ENCODE peak calls at places on chromosomes 4 and X, in eight cellular contexts. H is brain microvascular endothelial cell; B is epithelial cell of prostate; C is stomach; S is CD4-positive, alpha-beta T cell; K is upper lobe of left lung; T is cardiac muscle cell; V is lower lobe of right lung. I is an unnamed sample.

GRCh38 chr4:101290651-101291050 is 56.7 kb downstream of the PPP3CA start:
- DNase-seq in H (no peak), S (no peak), T (no peak), K (no peak), B (no peak), C (no peak), V (no peak), I (no peak)

GRCh38 chrX:53047228-53047627 is 1.4 kb upstream of the GPR173 start:
- DNase-seq in K (no peak), T (peak), S (no peak), V (no peak), C (no peak), B (no peak), H (no peak), I (no peak)

GRCh38 chr4:76590847-76591281 is 155.8 kb downstream of the SHROOM3 start:
- DNase-seq in C (no peak), H (peak), K (no peak), T (no peak), S (no peak), B (no peak), V (no peak), I (no peak)

GRCh38 chrX:74500067-74500466 is 78.8 kb downstream of the SLC16A2 start:
- DNase-seq in S (no peak), B (no peak), V (no peak), C (no peak), H (no peak), T (no peak), K (no peak), I (no peak)

GRCh38 chr4:149203256-149204001 is 612.2 kb downstream of the IQCM start:
- DNase-seq in T (peak), B (no peak), H (peak), K (no peak), V (no peak), C (no peak), S (no peak), I (no peak)

GRCh38 chrX:28582494-28582893 is 4.8 kb upstream of the IL1RAPL1 start:
- DNase-seq in S (no peak), C (no peak), T (no peak), K (no peak), V (no peak), H (no peak), B (no peak), I (no peak)

GRCh38 chr4:11777447-11777846 is 348.8 kb upstream of the HS3ST1 start:
- DNase-seq in B (no peak), T (no peak), C (no peak), V (no peak), K (no peak), S (no peak), H (no peak), I (no peak)

GRCh38 chr4:165476214-165477098 is 97.6 kb downstream of the CPE start:
- DNase-seq in V (no peak), K (no peak), H (peak), S (no peak), C (no peak), B (peak), T (no peak), I (no peak)

GRCh38 chr4:23333946-23334878 is 555.6 kb downstream of the PPARGC1A start:
- DNase-seq in S (no peak), H (peak), V (no peak), C (no peak), K (peak), T (peak), B (peak), I (no peak)

GRCh38 chrX:9576059-9576458 is 111.2 kb downstream of the TBL1X start:
- DNase-seq in B (no peak), T (no peak), V (no peak), H (no peak), K (no peak), S (no peak), C (no peak), I (no peak)

GRCh38 chrX:47743504-47743903 is 84.5 kb upstream of the UXT start:
- DNase-seq in T (no peak), H (peak), V (no peak), S (no peak), B (no peak), K (no peak), C (no peak), I (no peak)

GRCh38 chrX:150872773-150873336 is 25.6 kb downstream of the CD99L2 start:
- DNase-seq in S (no peak), V (no peak), H (no peak), C (no peak), T (no peak), B (no peak), K (no peak), I (no peak)

GRCh38 chr4:67604029-67604381 is 45.5 kb downstream of the STAP1 start:
- DNase-seq in K (no peak), H (no peak), B (no peak), S (no peak), C (no peak), V (no peak), T (peak), I (no peak)

GRCh38 chrX:99938464-99938863 is 471.6 kb downstream of the PCDH19 start:
- DNase-seq in V (no peak), S (no peak), B (no peak), K (no peak), T (no peak), C (no peak), H (no peak), I (no peak)

GRCh38 chr4:77202491-77202890 is 45.5 kb downstream of the CCNG2 start:
- DNase-seq in T (no peak), H (no peak), C (no peak), S (no peak), B (peak), V (no peak), K (no peak), I (no peak)

GRCh38 chr4:158914178-158914577 is 145.4 kb downstream of the FNIP2 start:
- DNase-seq in S (no peak), T (no peak), H (peak), C (no peak), K (no peak), V (no peak), B (peak), I (no peak)

GRCh38 chr4:150268444-150268843 is 190.2 kb downstream of the DCLK2 start:
- DNase-seq in S (no peak), K (no peak), T (no peak), H (no peak), V (no peak), B (no peak), C (no peak), I (no peak)

GRCh38 chrX:122363112-122363511 is 821.0 kb upstream of the GRIA3 start:
- DNase-seq in H (no peak), S (no peak), B (no peak), V (no peak), K (no peak), C (no peak), T (no peak), I (no peak)

GRCh38 chr4:39083164-39083563 is 21.1 kb downstream of the KLHL5 start:
- DNase-seq in B (no peak), V (no peak), T (no peak), K (no peak), H (peak), C (no peak), S (no peak), I (no peak)

GRCh38 chrX:101206471-101206870 is 13.1 kb upstream of the DRP2 start:
- DNase-seq in T (peak), C (no peak), H (peak), B (no peak), S (no peak), K (no peak), V (no peak), I (no peak)

DNA sequence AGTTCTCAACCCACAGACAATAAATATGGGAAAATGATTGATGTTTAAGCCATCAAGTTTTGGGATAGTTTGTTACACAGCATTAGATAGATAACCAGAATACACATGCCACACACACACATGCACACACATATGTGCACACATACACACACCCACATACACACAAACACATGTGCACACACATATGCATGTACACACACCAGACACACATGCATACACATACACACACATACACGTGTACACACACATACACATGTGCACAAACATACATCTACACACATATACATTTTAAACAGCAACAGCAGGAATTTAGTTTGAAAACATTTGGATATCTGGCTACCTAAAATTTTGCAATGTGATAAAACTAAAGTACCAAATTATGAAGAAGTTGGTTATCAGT is 42.7 kb upstream of the TMEM150C start:
- DNase-seq in T (no peak), C (no peak), H (no peak), V (no peak), K (no peak), S (no peak), B (no peak), I (no peak)
- H3K27ac ChIP-seq in T (no peak), C (no peak), H (no peak), V (no peak), K (no peak), S (no peak), B (no peak), I (no peak)

DNA sequence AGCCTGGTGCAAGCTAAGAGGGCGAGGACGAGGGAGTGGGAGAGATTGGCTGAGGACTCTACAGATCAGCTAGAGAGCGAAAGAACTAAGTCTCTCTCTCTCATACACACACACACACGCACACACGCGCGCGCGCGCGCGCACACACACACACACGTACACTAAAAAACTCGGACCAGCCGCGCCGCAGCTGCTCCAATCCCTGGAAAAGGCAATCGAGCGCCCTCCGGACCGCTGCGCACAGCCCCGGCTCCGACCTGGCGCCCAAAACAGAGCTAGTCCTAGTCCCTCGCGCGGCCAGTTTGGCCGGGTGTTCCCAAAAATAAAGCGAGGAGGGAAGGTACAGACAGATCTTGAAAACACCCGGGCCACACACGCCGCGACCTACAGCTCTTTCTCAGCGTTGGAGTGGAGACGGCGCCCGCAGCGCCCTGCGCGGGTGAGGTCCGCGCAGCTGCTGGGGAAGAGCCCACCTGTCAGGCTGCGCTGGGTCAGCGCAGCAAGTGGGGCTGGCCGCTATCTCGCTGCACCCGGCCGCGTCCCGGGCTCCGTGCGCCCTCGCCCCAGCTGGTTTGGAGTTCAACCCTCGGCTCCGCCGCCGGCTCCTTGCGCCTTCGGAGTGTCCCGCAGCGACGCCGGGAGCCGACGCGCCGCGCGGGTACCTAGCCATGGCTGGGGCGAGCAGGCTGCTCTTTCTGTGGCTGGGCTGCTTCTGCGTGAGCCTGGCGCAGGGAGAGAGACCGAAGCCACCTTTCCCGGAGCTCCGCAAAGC is at the start of gene BMP3:
- DNase-seq in B (no peak), V (peak), C (no peak), S (no peak), K (peak), T (peak), H (no peak), I (no peak)
- H3K27ac ChIP-seq in B (no peak), V (peak), C (peak), S (no peak), K (peak), T (no peak), H (no peak), I (no peak)

GRCh38 chr4:10605746-10606482 is 78.7 kb downstream of the CLNK start:
- DNase-seq in S (no peak), B (peak), K (no peak), V (no peak), T (no peak), C (no peak), H (peak), I (no peak)
- H3K27ac ChIP-seq in S (no peak), B (peak), K (no peak), V (no peak), T (no peak), C (no peak), H (peak), I (no peak)

DNA sequence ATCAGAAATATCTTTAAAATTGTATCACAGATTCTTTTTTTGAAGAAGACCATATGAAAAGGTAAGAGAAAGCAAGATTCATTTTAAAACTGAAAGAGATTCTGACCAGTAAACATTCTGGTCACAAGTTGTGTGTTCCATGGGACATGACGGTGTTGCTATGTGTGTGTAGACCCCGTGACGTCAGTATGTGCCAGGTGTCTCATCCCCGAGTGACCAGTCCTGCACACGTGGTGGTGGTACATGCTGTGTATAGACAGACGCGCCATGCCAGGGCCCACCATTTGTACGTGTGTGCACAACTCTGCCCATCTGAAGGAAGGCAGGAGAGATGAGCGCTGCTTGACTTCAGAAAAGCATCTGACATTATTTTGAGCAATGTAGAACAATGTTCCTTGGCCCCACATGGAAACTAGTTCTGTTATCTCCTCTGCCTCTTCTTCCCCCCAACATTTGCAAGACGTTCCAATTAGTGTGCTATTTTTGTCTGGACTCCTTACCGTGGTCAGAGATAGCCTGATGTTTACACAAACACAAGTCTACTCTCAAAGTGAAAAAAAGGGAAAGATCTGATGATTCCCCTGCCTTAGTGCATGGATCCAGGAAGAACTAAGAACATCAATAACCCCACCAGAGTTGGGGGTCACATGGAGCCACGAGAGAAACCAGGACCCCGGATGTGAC is 51.2 kb downstream of the IRF2 start:
- DNase-seq in S (no peak), B (no peak), V (no peak), C (no peak), K (no peak), H (no peak), T (no peak), I (no peak)
- H3K27ac ChIP-seq in S (no peak), B (no peak), V (no peak), C (no peak), K (peak), H (no peak), T (no peak), I (no peak)

GRCh38 chr4:110533940-110534339 is 58.0 kb downstream of the ENPEP start:
- DNase-seq in V (no peak), K (peak), C (no peak), H (peak), B (peak), T (no peak), S (no peak), I (no peak)

GRCh38 chr4:110533590-110533910 is 57.6 kb downstream of the ENPEP start:
- DNase-seq in H (peak), B (no peak), S (no peak), V (no peak), C (no peak), K (no peak), T (no peak), I (no peak)

GRCh38 chr4:110527156-110527555 is 51.2 kb downstream of the ENPEP start:
- DNase-seq in K (no peak), V (no peak), C (no peak), S (no peak), H (no peak), B (no peak), T (no peak), I (no peak)

DNA sequence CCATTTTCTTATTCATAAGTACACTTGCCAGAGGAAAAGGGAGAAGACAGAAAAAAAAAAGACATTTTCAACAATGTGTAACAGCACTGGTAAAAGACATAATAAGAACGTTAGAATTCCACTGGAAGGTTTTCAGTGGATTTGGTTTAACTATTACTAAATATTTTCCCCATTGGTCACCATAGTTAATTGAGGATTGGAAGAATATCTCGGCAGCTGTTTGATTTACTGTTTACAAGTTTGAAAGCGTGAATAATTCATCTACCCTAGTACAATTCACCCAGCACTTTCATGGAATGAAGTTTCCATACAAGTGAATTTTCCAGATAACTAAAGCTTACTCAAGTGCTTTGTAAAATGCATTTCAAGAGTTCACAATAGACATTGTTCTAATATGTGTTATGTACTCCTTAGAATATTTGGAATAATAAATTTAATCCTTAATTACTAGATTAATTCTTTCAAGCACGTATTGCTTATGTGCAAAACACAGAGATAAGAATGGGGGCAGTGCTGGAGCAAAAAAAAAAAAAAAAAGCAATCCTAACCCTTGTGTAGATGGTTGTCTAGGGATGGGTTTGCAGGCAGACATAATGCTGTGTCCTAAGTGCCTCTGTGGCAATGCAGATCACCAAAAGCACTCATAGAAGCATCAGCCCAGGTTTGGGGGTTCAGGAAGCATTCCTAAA is 57.1 kb downstream of the ENPEP start:
- DNase-seq in K (no peak), H (no peak), S (no peak), T (no peak), V (no peak), B (no peak), C (no peak), I (no peak)
- H3K27ac ChIP-seq in K (no peak), H (peak), S (no peak), T (no peak), V (peak), B (peak), C (no peak), I (no peak)

GRCh38 chrX:38220936-38221386 is 290 bp upstream of the SRPX start:
- DNase-seq in V (no peak), S (no peak), B (no peak), C (no peak), H (no peak), T (no peak), K (no peak), I (no peak)

GRCh38 chrX:38224160-38224559 is 3.5 kb upstream of the SRPX start:
- DNase-seq in T (no peak), K (no peak), B (no peak), C (no peak), S (no peak), H (no peak), V (no peak), I (no peak)

GRCh38 chrX:38221391-38221929 is 789 bp upstream of the SRPX start:
- DNase-seq in C (no peak), S (no peak), B (no peak), T (no peak), H (no peak), K (no peak), V (no peak), I (no peak)

GRCh38 chrX:38216642-38217041 is 4.0 kb downstream of the SRPX start:
- DNase-seq in T (no peak), C (no peak), B (no peak), S (no peak), V (no peak), H (no peak), K (no peak), I (no peak)

GRCh38 chrX:38220024-38220935 is at the start of gene SRPX:
- DNase-seq in H (no peak), C (peak), T (peak), S (no peak), B (no peak), V (peak), K (no peak), I (no peak)
- H3K27ac ChIP-seq in H (no peak), C (peak), T (no peak), S (no peak), B (no peak), V (no peak), K (peak), I (no peak)

DNA sequence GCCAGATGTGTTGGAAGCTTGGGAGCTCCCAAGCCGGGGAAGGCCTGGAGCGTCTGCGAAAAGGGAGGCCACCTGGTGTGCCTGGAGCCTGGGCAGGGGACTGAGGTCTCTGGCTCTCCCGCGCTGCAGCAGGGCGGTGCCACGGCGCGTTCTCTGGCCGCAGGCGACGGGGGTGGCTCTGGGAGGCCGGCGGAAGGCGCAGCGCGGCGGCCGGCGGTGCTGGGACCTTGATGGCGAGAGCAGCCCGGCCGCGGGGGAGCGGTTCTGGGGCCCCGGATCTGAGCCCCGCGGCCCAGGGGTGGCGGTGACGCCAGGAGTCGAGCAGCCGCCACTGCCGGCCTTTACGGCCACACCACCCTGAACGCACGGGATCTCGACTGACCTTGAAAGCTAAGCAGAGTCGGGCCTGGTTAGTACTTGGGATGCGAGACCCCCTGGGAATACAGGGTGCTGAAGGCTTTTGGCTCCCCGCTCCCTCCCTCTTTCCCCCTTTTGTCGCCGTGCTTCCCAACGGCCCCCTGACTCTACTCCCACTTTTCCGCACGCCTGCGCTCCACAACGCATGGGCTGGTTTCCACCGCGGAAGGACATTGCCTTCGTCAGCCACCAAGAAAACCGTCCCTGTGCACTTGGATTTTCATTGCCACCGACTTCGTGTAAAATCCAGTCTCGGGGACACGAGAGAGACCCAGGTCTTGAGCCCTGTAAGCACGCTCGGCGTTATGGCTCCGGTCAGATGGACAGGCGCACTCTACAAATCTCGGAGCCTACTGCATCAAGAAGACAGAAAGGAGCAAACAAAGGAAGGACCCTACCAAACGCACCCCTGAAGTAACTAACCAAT is 9.5 kb downstream of the FRG2 start:
- DNase-seq in K (no peak), C (no peak), V (no peak), H (no peak), T (no peak), S (no peak), B (no peak), I (no peak)
- H3K27ac ChIP-seq in K (no peak), C (no peak), V (no peak), H (no peak), T (no peak), S (no peak), B (no peak), I (no peak)

GRCh38 chr4:108426493-108426892 is 193.9 kb upstream of the RPL34 start:
- DNase-seq in H (peak), C (no peak), K (no peak), S (no peak), B (no peak), T (no peak), V (no peak), I (no peak)
- H3K27ac ChIP-seq in H (peak), C (no peak), K (no peak), S (no peak), B (no peak), T (no peak), V (no peak), I (no peak)